ENCODE peak calls at places on chromosomes 12 and 14, in ten cellular contexts. Q is stimulated activated CD4-positive, alpha-beta T cell treated with anti-CD3 and anti-CD28 coated beads, Interleukin-1b, Interleukin-23, amount 100 ng/mL, for 1 hour; N is smooth muscle cell of the brain vasculature; Y is iris pigment epithelial cell; R is kidney tubule cell; H is neuronal stem cell; C is amniotic stem cell; V is upper lobe of left lung; U is hippocampal formation; S is NCI-H2107. L is an unnamed sample.

GRCh38 chr14:21255385-21256101 is 13.7 kb downstream of the HNRNPC start:
- DNase-seq in Q (no peak), N (no peak), Y (no peak), R (no peak), H (no peak), C (no peak), V (no peak), U (no peak), S (no peak), L (no peak)

GRCh38 chr12:10101042-10101579 is 2.3 kb upstream of the CLEC1A start:
- DNase-seq in Q (no peak), N (no peak), Y (no peak), R (no peak), H (no peak), C (no peak), V (no peak), U (no peak), S (no peak), L (peak; percentile 92)

GRCh38 chr12:121038861-121039654 is at the start of gene OASL:
- DNase-seq in Q (peak; percentile 8), N (no peak), Y (peak; percentile 64), R (peak; percentile 55), H (no peak), C (no peak), V (no peak), U (no peak), S (no peak), L (no peak)

GRCh38 chr12:32917094-32917611 is 20.6 kb upstream of the PKP2 start:
- DNase-seq in Q (no peak), N (peak; percentile 35), Y (peak; percentile 94), R (no peak), H (no peak), C (no peak), V (no peak), U (no peak), S (no peak), L (no peak)

GRCh38 chr12:89389755-89390661 is 37.7 kb upstream of the DUSP6 start:
- DNase-seq in Q (no peak), N (no peak), Y (peak; percentile 75), R (peak; percentile 69), H (no peak), C (no peak), V (no peak), U (no peak), S (no peak), L (no peak)

GRCh38 chr14:41022932-41023331 is 583.7 kb upstream of the LRFN5 start:
- DNase-seq in Q (no peak), N (no peak), Y (peak; percentile 35), R (no peak), H (no peak), C (no peak), V (no peak), U (no peak), S (no peak), L (no peak)

GRCh38 chr14:22556021-22556989 is 32.7 kb downstream of the DAD1 start:
- DNase-seq in Q (peak; percentile 96), N (no peak), Y (peak; percentile 97), R (peak; percentile 94), H (no peak), C (no peak), V (peak; percentile 88), U (no peak), S (no peak), L (no peak)

GRCh38 chr14:99312106-99312505 is 40.1 kb upstream of the BCL11B start:
- DNase-seq in Q (no peak), N (no peak), Y (no peak), R (no peak), H (no peak), C (no peak), V (no peak), U (no peak), S (no peak), L (no peak)

GRCh38 chr12:58176296-58176869 is 235.0 kb downstream of the ATP23 start:
- DNase-seq in Q (no peak), N (peak; percentile 9), Y (peak; percentile 60), R (peak; percentile 51), H (peak; percentile 27), C (no peak), V (no peak), U (no peak), S (no peak), L (peak; percentile 14)

GRCh38 chr14:26448181-26448855 is 149.5 kb downstream of the NOVA1 start:
- DNase-seq in Q (no peak), N (no peak), Y (no peak), R (no peak), H (no peak), C (no peak), V (peak; percentile 17), U (no peak), S (peak; percentile 12), L (no peak)

L was measured in HFF-Myc.